ENCODE peak calls at places on chromosomes 3 and 15, in eight cellular contexts. R, L, P, V, T, E, C and O are unnamed samples.

GRCh38 chr3:171352387-171352935 is 107.7 kb downstream of the TNIK start:
- DNase-seq in R (no peak), L (no peak), P (no peak), V (no peak), T (no peak), E (no peak), C (no peak), O (no peak)

GRCh38 chr15:41607033-41607432 is 48.0 kb downstream of the TYRO3 start:
- DNase-seq in R (peak), L (no peak), P (no peak), V (peak), T (no peak), E (no peak), C (no peak), O (no peak)

GRCh38 chr15:39680868-39681267 is 100.0 kb downstream of the THBS1 start:
- DNase-seq in R (no peak), L (no peak), P (no peak), V (peak), T (no peak), E (no peak), C (no peak), O (no peak)

GRCh38 chr3:21754839-21755238 is 3.8 kb upstream of the ZNF385D start:
- DNase-seq in R (no peak), L (no peak), P (no peak), V (no peak), T (no peak), E (no peak), C (no peak), O (no peak)

GRCh38 chr3:47193871-47194859 is 30.3 kb upstream of the SETD2 start:
- DNase-seq in R (peak), L (peak), P (no peak), V (peak), T (no peak), E (no peak), C (no peak), O (no peak)

GRCh38 chr15:36499751-36500389 is 79.6 kb upstream of the CDIN1 start:
- DNase-seq in R (no peak), L (no peak), P (no peak), V (peak), T (no peak), E (no peak), C (no peak), O (no peak)

GRCh38 chr3:169295126-169295525 is 368.4 kb downstream of the MECOM start:
- DNase-seq in R (peak), L (peak), P (no peak), V (peak), T (no peak), E (no peak), C (no peak), O (no peak)

GRCh38 chr15:32870240-32871033 is 152.6 kb downstream of the GREM1 start:
- DNase-seq in R (peak), L (peak), P (no peak), V (peak), T (no peak), E (no peak), C (no peak), O (peak)

GRCh38 chr3:66344391-66344811 is 123.6 kb downstream of the SLC25A26 start:
- DNase-seq in R (no peak), L (no peak), P (no peak), V (no peak), T (no peak), E (no peak), C (no peak), O (no peak)

GRCh38 chr3:14601692-14602005 is 49.9 kb upstream of the CCDC174 start:
- DNase-seq in R (no peak), L (no peak), P (no peak), V (no peak), T (no peak), E (no peak), C (no peak), O (no peak)

GRCh38 chr3:105865016-105865623 is 3.7 kb downstream of the CBLB start:
- DNase-seq in R (no peak), L (no peak), P (no peak), V (peak), T (no peak), E (no peak), C (no peak), O (no peak)

GRCh38 chr15:43239732-43240491 is 19.1 kb upstream of the EPB42 start:
- DNase-seq in R (no peak), L (peak), P (no peak), V (peak), T (no peak), E (no peak), C (no peak), O (no peak)

GRCh38 chr3:132461544-132461943 is 44.2 kb downstream of the DNAJC13 start:
- DNase-seq in R (no peak), L (no peak), P (no peak), V (no peak), T (no peak), E (no peak), C (no peak), O (no peak)

GRCh38 chr3:195762249-195762585 is 41.4 kb downstream of the MUC20 start:
- DNase-seq in R (no peak), L (no peak), P (no peak), V (no peak), T (no peak), E (no peak), C (no peak), O (no peak)

GRCh38 chr3:102224171-102224570 is 210.6 kb upstream of the ZPLD1 start:
- DNase-seq in R (peak), L (no peak), P (no peak), V (peak), T (no peak), E (no peak), C (no peak), O (peak)

GRCh38 chr3:169998668-169999131 is 32.1 kb downstream of the SEC62 start:
- DNase-seq in R (peak), L (no peak), P (no peak), V (peak), T (no peak), E (no peak), C (no peak), O (no peak)

GRCh38 chr3:134446800-134447199 is 39.0 kb downstream of the ANAPC13 start:
- DNase-seq in R (peak), L (no peak), P (no peak), V (peak), T (no peak), E (no peak), C (no peak), O (no peak)

GRCh38 chr3:196813903-196814302 is 53.8 kb upstream of the SENP5 start:
- DNase-seq in R (peak), L (peak), P (no peak), V (peak), T (no peak), E (no peak), C (no peak), O (no peak)

GRCh38 chr3:126340081-126340511 is 17.1 kb downstream of the KLF15 start:
- DNase-seq in R (peak), L (no peak), P (no peak), V (no peak), T (peak), E (no peak), C (no peak), O (no peak)

GRCh38 chr3:181176610-181177009 is 187.1 kb upstream of the DNAJC19 start:
- DNase-seq in R (peak), L (peak), P (peak), V (peak), T (no peak), E (no peak), C (peak), O (no peak)

GRCh38 chr15:80010131-80010673 is 39.2 kb upstream of the BCL2A1 start:
- DNase-seq in R (peak), L (no peak), P (no peak), V (peak), T (no peak), E (no peak), C (no peak), O (no peak)

GRCh38 chr3:46986055-46986730 is 6.7 kb downstream of the NBEAL2 start:
- DNase-seq in R (no peak), L (peak), P (no peak), V (no peak), T (no peak), E (no peak), C (no peak), O (no peak)

GRCh38 chr3:48555949-48556795 is 431 bp downstream of the PFKFB4 start:
- DNase-seq in R (no peak), L (no peak), P (no peak), V (no peak), T (no peak), E (no peak), C (no peak), O (no peak)

GRCh38 chr3:98372445-98372844 is 18.0 kb upstream of the OR5K3 start:
- DNase-seq in R (no peak), L (no peak), P (no peak), V (no peak), T (no peak), E (no peak), C (no peak), O (no peak)

GRCh38 chr3:105365536-105366301 is 990 bp upstream of the ALCAM start:
- DNase-seq in R (peak), L (no peak), P (no peak), V (peak), T (no peak), E (no peak), C (no peak), O (peak)